ENCODE peak calls at places on chromosomes 6 and 20, in four cellular contexts. X is Panc1, P is fibroblast of lung, B is heart right ventricle. J is an unnamed sample.

GRCh38 chr6:130961148-130961547 is 101.9 kb downstream of the EPB41L2 start:
- DNase-seq in X (no peak), P (no peak), B (no peak), J (no peak)

GRCh38 chr6:162730502-162730901 is 2.7 kb downstream of the PACRG start:
- DNase-seq in X (no peak), P (no peak), B (no peak), J (no peak)

GRCh38 chr20:13464702-13465101 is 174.0 kb downstream of the TASP1 start:
- DNase-seq in X (no peak), P (no peak), B (no peak), J (no peak)

GRCh38 chr6:134813146-134813545 is 136.8 kb downstream of the ALDH8A1 start:
- DNase-seq in X (no peak), P (peak), B (no peak), J (no peak)

GRCh38 chr6:12911387-12911960 is 194.9 kb downstream of the PHACTR1 start:
- DNase-seq in X (no peak), P (peak), B (no peak), J (no peak)

GRCh38 chr20:21381619-21382018 is 15.7 kb downstream of the NKX2-4 start:
- DNase-seq in X (no peak), P (no peak), B (no peak), J (no peak)

GRCh38 chr6:146301760-146302159 is 241.9 kb upstream of the RAB32 start:
- DNase-seq in X (no peak), P (no peak), B (no peak), J (no peak)

GRCh38 chr20:46992640-46993035 is 98.0 kb downstream of the EYA2 start:
- DNase-seq in X (no peak), P (no peak), B (no peak), J (no peak)

DNA sequence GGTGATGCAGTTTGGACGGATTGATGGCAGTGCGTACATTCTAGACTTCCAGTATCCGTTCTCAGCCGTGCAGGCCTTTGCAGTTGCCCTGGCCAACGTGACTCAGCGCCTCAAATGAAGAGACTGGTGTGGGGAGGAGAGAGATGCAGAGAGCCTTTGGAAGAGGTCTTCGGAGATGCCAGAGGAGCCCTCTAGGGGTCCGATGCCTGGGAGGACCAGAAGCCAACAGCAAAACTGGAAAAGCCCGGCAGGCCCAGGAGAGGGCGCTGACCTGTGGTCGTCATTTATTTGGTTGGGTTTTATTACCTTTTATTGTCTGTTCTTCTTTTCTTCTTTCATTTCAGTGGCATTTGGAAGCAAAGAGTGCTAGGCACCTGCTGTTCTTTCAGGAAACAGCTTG is 53.3 kb upstream of the TMEM181 start:
- DNase-seq in X (no peak), P (no peak), B (no peak), J (no peak)
- H3K27ac ChIP-seq in X (no peak), P (no peak), B (no peak), J (no peak)

GRCh38 chr6:16700202-16700997 is 60.9 kb downstream of the ATXN1 start:
- DNase-seq in X (no peak), P (no peak), B (no peak), J (no peak)
- H3K27ac ChIP-seq in X (peak), P (no peak), B (peak), J (peak)

GRCh38 chr6:108643184-108643583 is 82.5 kb downstream of the FOXO3 start:
- DNase-seq in X (no peak), P (no peak), B (no peak), J (no peak)
- H3K27ac ChIP-seq in X (no peak), P (no peak), B (no peak), J (peak)

DNA sequence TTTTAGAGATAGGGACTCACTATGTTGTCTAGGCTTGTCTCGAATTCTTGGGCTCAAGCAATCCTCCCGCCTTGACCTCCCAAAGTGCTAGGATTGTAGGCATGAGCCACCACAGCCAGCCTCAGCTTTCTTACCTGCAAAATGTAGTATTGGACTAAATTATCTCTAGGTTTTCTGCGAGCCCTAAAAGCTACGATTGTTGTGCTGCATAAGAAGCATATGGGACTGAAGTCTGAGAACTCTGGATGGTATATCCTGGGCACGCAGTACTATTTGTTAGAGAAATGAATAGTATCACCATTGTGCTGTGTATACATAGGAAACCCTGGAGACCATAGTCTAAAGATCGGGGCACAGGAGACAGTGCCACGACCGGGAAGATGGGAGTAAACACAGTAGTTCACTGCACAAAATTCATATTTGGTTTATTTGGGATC is 60.1 kb downstream of the RPRD1B start:
- DNase-seq in X (no peak), P (no peak), B (no peak), J (no peak)
- H3K27ac ChIP-seq in X (no peak), P (peak), B (peak), J (no peak)

DNA sequence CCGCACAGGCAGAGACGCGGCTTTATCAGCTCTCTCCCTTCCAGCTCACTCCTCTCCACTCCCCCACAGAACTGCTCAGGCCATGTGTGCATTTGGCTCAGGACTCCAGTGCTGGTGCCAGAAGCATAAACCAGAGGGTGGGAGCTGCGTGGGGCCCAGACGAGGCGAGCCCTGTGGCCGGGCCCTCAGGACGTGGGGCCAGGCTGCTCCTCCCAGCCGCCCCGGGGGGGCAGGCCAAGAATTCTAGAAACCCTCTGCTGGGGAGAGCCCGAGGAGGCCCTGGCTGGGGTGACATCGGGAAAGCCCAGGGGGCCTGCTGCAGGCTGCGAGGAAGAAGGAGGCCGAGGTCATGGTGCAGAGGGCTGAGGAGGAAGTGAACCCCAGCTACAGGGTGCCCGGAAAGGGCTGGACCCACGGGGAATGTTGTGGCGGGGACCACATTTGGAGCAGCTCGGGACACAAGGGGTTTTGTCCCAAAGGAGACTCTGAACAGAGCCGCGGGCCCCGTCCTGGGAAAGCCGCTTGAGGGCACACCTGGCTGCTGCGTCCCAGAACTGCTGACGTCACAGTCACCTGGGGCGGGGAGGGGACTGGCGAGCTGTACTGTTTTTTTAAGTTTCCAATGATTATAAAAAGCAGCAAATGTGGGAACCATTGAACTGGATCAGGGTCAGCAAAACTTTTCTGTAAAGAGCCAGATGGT is 107.1 kb downstream of the BANF2 start:
- DNase-seq in X (no peak), P (peak), B (peak), J (peak)
- H3K27ac ChIP-seq in X (no peak), P (peak), B (peak), J (no peak)

GRCh38 chr6:169520104-169520503 is 181.7 kb downstream of the WDR27 start:
- DNase-seq in X (no peak), P (peak), B (no peak), J (no peak)
- H3K27ac ChIP-seq in X (no peak), P (no peak), B (no peak), J (no peak)